ENCODE peak calls at places on chromosomes 3 and 15, in five cellular contexts. R is activated CD8-positive, alpha-beta T cell treated with anti-CD3 and anti-CD28 coated beads for 36 hours; U is gastrocnemius medialis; Q is activated naive CD8-positive, alpha-beta T cell treated with anti-CD3 and anti-CD28 coated beads, Interleukin-2, amount 50 U/mL, for 24 hours; K is HepG2. J is an unnamed sample.

GRCh38 chr15:41494922-41495735 is 1.5 kb downstream of the ITPKA start:
- ATAC-seq in R (no peak), K (peak; percentile 17), Q (no peak), U (no peak), J (no peak)

GRCh38 chr15:60392986-60393811 is 4.6 kb downstream of the ANXA2 start:
- ATAC-seq in U (peak; percentile 40), K (peak; percentile 96), Q (no peak), R (no peak), J (no peak)

GRCh38 chr15:93118904-93119303 is 29.9 kb upstream of the RGMA start:
- ATAC-seq in U (no peak), K (no peak), R (peak; percentile 74), Q (no peak), J (no peak)

GRCh38 chr3:171956372-171957104 is 82.8 kb upstream of the FNDC3B start:
- ATAC-seq in Q (no peak), K (no peak), R (no peak), U (no peak), J (no peak)

GRCh38 chr3:171950373-171950772 is 89.0 kb upstream of the FNDC3B start:
- ATAC-seq in R (peak; percentile 69), K (peak; percentile 42), Q (peak; percentile 83), U (no peak), J (no peak)

GRCh38 chr3:119911748-119912147 is 129.8 kb downstream of the NR1I2 start:
- ATAC-seq in U (no peak), R (peak; percentile 62), Q (peak; percentile 81), K (no peak), J (no peak)

GRCh38 chr3:48503406-48504050 is 446 bp downstream of the SHISA5 start:
- ATAC-seq in Q (no peak), U (no peak), R (no peak), K (peak; percentile 32), J (no peak)

GRCh38 chr3:188165596-188165995 is 11.6 kb downstream of the LPP start:
- ATAC-seq in Q (peak; percentile 85), R (peak; percentile 75), K (no peak), U (peak; percentile 25), J (peak; percentile 65)

GRCh38 chr15:80832676-80833075 is 53.5 kb downstream of the CEMIP start:
- ATAC-seq in Q (no peak), R (no peak), U (no peak), K (no peak), J (peak; percentile 58)

GRCh38 chr3:101810023-101810415 is 31.0 kb downstream of the NXPE3 start:
- ATAC-seq in Q (no peak), R (no peak), U (no peak), K (no peak), J (no peak)

GRCh38 chr15:62519900-62520299 is 354.8 kb upstream of the C2CD4B start:
- ATAC-seq in K (no peak), Q (peak; percentile 54), R (peak; percentile 39), U (no peak), J (no peak)

J was measured in stimulated activated memory B cell treated with anti-CD40 and anti-IgM and Interleukin-4, amounts not matched to agents 10 μg/mL and 1 μg/mL and 100 μg/mL, for 72 hours.